ENCODE peak calls at places on chromosome 7, in five cellular contexts. O is G401, T is nucleus accumbens, K is thyroid gland, F is activated T-cell treated with anti-CD3 and anti-CD28 coated beads for 48 hours. Z is an unnamed sample.

GRCh38 chr7:115435178-115435577 is 513.3 kb downstream of the MDFIC start:
- DNase-seq in F (no peak), K (no peak), O (no peak), T (no peak), Z (no peak)

GRCh38 chr7:143300959-143301617 is 12.9 kb downstream of the CASP2 start:
- DNase-seq in T (no peak), K (no peak), F (no peak), O (no peak), Z (no peak)

GRCh38 chr7:29921404-29922010 is 68.1 kb downstream of the SCRN1 start:
- DNase-seq in F (peak; percentile 15), O (peak; percentile 52), K (peak; percentile 28), T (no peak), Z (peak; percentile 36)

GRCh38 chr7:118590107-118590506 is 365.6 kb downstream of the ANKRD7 start:
- DNase-seq in T (no peak), F (no peak), K (no peak), O (no peak), Z (no peak)

GRCh38 chr7:80902716-80903308 is 16.0 kb downstream of the SEMA3C start:
- DNase-seq in T (no peak), F (no peak), O (no peak), K (no peak), Z (no peak)

GRCh38 chr7:53638517-53638916 is 603.1 kb downstream of the POM121L12 start:
- DNase-seq in F (no peak), O (no peak), T (no peak), K (no peak), Z (no peak)

GRCh38 chr7:150866932-150867564 is 14.7 kb downstream of the AOC1 start:
- DNase-seq in K (no peak), T (no peak), O (no peak), F (no peak), Z (no peak)

GRCh38 chr7:87231243-87231642 is 11.7 kb upstream of the TMEM243 start:
- DNase-seq in O (peak; percentile 52), T (peak; percentile 22), F (no peak), K (peak; percentile 86), Z (no peak)

GRCh38 chr7:95482398-95482797 is 3.3 kb upstream of the ASB4 start:
- DNase-seq in K (no peak), O (no peak), T (no peak), F (no peak), Z (no peak)

GRCh38 chr7:101712652-101713051 is 83.6 kb upstream of the MYL10 start:
- DNase-seq in K (no peak), F (no peak), O (no peak), T (no peak), Z (no peak)

GRCh38 chr7:153381275-153382119 is 621.9 kb downstream of the ACTR3B start:
- DNase-seq in O (peak; percentile 89), T (peak; percentile 13), F (peak; percentile 6), K (peak; percentile 44), Z (peak; percentile 7)

GRCh38 chr7:4799508-4800268 is 24.3 kb downstream of the AP5Z1 start:
- DNase-seq in T (no peak), F (no peak), K (no peak), O (no peak), Z (no peak)

GRCh38 chr7:155296788-155297516 is 726 bp upstream of the INSIG1 start:
- DNase-seq in F (peak; percentile 79), K (peak; percentile 52), O (peak; percentile 40), T (peak; percentile 75), Z (peak; percentile 88)

GRCh38 chr7:128380807-128381130 is 19.3 kb upstream of the PRRT4 start:
- DNase-seq in F (no peak), T (no peak), O (no peak), K (no peak), Z (no peak)

GRCh38 chr7:41979834-41980307 is 257.1 kb downstream of the GLI3 start:
- DNase-seq in T (no peak), F (no peak), K (peak; percentile 59), O (peak; percentile 7), Z (no peak)

GRCh38 chr7:47482013-47482761 is 99.7 kb downstream of the TNS3 start:
- DNase-seq in F (no peak), T (no peak), K (no peak), O (no peak), Z (no peak)

GRCh38 chr7:7564323-7564780 is 2.3 kb upstream of the MIOS start:
- DNase-seq in O (no peak), T (no peak), F (no peak), K (no peak), Z (no peak)

GRCh38 chr7:55030314-55030713 is 11.5 kb downstream of the EGFR start:
- DNase-seq in F (no peak), T (no peak), K (no peak), O (no peak), Z (no peak)

GRCh38 chr7:16189026-16189715 is 232.2 kb downstream of the CRPPA start:
- DNase-seq in T (no peak), O (no peak), F (no peak), K (no peak), Z (no peak)

GRCh38 chr7:33091111-33091531 is 18.1 kb downstream of the RP9 start:
- DNase-seq in K (no peak), F (no peak), O (no peak), T (no peak), Z (no peak)

GRCh38 chr7:126667742-126668366 is 584.9 kb downstream of the GRM8 start:
- DNase-seq in K (no peak), T (no peak), O (no peak), F (no peak), Z (no peak)

GRCh38 chr7:45267262-45267661 is 109.7 kb downstream of the RAMP3 start:
- DNase-seq in O (no peak), T (no peak), K (no peak), F (no peak), Z (no peak)

GRCh38 chr7:142496545-142496991 is 238.7 kb upstream of the PRSS58 start:
- DNase-seq in K (no peak), F (no peak), T (no peak), O (peak; percentile 19), Z (no peak)

GRCh38 chr7:152144557-152145245 is 119.2 kb downstream of the GALNT11 start:
- DNase-seq in T (no peak), O (no peak), F (no peak), K (no peak), Z (peak; percentile 32)

GRCh38 chr7:120995659-120996058 is 7.1 kb downstream of the CPED1 start:
- DNase-seq in K (no peak), F (no peak), T (no peak), O (peak; percentile 41), Z (no peak)

GRCh38 chr7:90727412-90727811 is 131.3 kb downstream of the CDK14 start:
- DNase-seq in F (no peak), T (no peak), K (no peak), O (no peak), Z (no peak)

GRCh38 chr7:97024209-97025129 is at the start of gene DLX5:
- DNase-seq in O (no peak), T (peak; percentile 48), F (no peak), K (no peak), Z (peak; percentile 28)

GRCh38 chr7:131556912-131557457 is 557 bp upstream of the PODXL start:
- DNase-seq in F (no peak), O (no peak), T (no peak), K (no peak), Z (no peak)

GRCh38 chr7:100683659-100684533 is 10.2 kb downstream of the GIGYF1 start:
- DNase-seq in F (no peak), K (no peak), O (no peak), T (no peak), Z (no peak)

GRCh38 chr7:157011333-157012112 is 1.1 kb upstream of the MNX1 start:
- DNase-seq in K (no peak), F (no peak), T (no peak), O (no peak), Z (no peak)

GRCh38 chr7:45192546-45193177 is 35.1 kb downstream of the RAMP3 start:
- DNase-seq in K (no peak), O (no peak), F (no peak), T (no peak), Z (no peak)

GRCh38 chr7:9097565-9098060 is 664.2 kb downstream of the NXPH1 start:
- DNase-seq in K (no peak), F (no peak), T (no peak), O (no peak), Z (no peak)

GRCh38 chr7:129311429-129311828 is 86.6 kb downstream of the AHCYL2 start:
- DNase-seq in F (no peak), K (no peak), T (no peak), O (no peak), Z (no peak)

GRCh38 chr7:75743455-75743859 is 4.7 kb upstream of the HIP1 start:
- DNase-seq in K (no peak), F (no peak), T (no peak), O (no peak), Z (no peak)

GRCh38 chr7:158252837-158253669 is 334.6 kb downstream of the PTPRN2 start:
- DNase-seq in K (peak; percentile 37), F (no peak), T (no peak), O (no peak), Z (no peak)

Z was measured in stimulated activated CD4-positive, alpha-beta T cell treated with anti-CD3 and anti-CD28 coated beads, Interleukin-1b, Interleukin-23, amount 100 ng/mL, for 48 hours.